ENCODE peak calls at places on chromosome 19, in ten cellular contexts. Z is cardiac muscle cell; N is suprapubic skin; O is H9; P is heart right ventricle; T is heart left ventricle; F is CD8-positive, alpha-beta T cell; K is substantia nigra; V is psoas muscle; I is right atrium auricular region. U is an unnamed sample.

GRCh38 chr19:49771674-49772139 is 4.9 kb downstream of the AP2A1 start:
- DNase-seq in Z (no peak), N (no peak), O (no peak), P (no peak), T (no peak), F (no peak), K (no peak), V (no peak), I (no peak), U (no peak)

GRCh38 chr19:58474291-58474996 is 1.7 kb upstream of the ZNF446 start:
- DNase-seq in Z (peak; percentile 39), N (no peak), O (no peak), P (no peak), T (no peak), F (no peak), K (no peak), V (no peak), I (no peak), U (no peak)

GRCh38 chr19:51887522-51888498 is at the start of gene ZNF577:
- DNase-seq in Z (peak; percentile 96), N (peak; percentile 92), O (peak; percentile 85), P (peak; percentile 96), T (peak; percentile 94), F (peak; percentile 77), K (peak; percentile 63), V (peak; percentile 93), I (peak; percentile 86), U (peak; percentile 93)

GRCh38 chr19:412356-413355 is 3.7 kb upstream of the C2CD4C start:
- DNase-seq in Z (no peak), N (peak; percentile 55), O (peak; percentile 70), P (no peak), T (peak; percentile 52), F (peak; percentile 5), K (no peak), V (peak; percentile 32), I (no peak), U (no peak)

GRCh38 chr19:32812571-32812970 is 57.0 kb downstream of the SLC7A9 start:
- DNase-seq in Z (no peak), N (no peak), O (no peak), P (no peak), T (no peak), F (no peak), K (no peak), V (no peak), I (no peak), U (no peak)

GRCh38 chr19:8922591-8922990 is 87.6 kb downstream of the MUC16 start:
- DNase-seq in Z (no peak), N (no peak), O (peak; percentile 68), P (no peak), T (no peak), F (no peak), K (no peak), V (no peak), I (no peak), U (no peak)

GRCh38 chr19:49106648-49107135 is 7.5 kb upstream of the LIN7B start:
- DNase-seq in Z (peak; percentile 54), N (no peak), O (peak; percentile 81), P (no peak), T (no peak), F (peak; percentile 67), K (no peak), V (peak; percentile 83), I (no peak), U (peak; percentile 44)

GRCh38 chr19:10231624-10232228 is 595 bp upstream of the S1PR2 start:
- DNase-seq in Z (no peak), N (no peak), O (no peak), P (no peak), T (no peak), F (no peak), K (no peak), V (no peak), I (no peak), U (no peak)

GRCh38 chr19:46915386-46915785 is 54.6 kb downstream of the ARHGAP35 start:
- DNase-seq in Z (peak; percentile 39), N (no peak), O (no peak), P (no peak), T (no peak), F (no peak), K (no peak), V (no peak), I (no peak), U (no peak)

GRCh38 chr19:19587776-19588175 is 30.7 kb downstream of the PBX4 start:
- DNase-seq in Z (no peak), N (no peak), O (no peak), P (no peak), T (no peak), F (no peak), K (no peak), V (no peak), I (no peak), U (peak; percentile 44)

GRCh38 chr19:16342002-16342715 is 17.5 kb downstream of the KLF2 start:
- DNase-seq in Z (peak; percentile 36), N (no peak), O (no peak), P (peak; percentile 68), T (no peak), F (peak; percentile 66), K (no peak), V (no peak), I (peak; percentile 63), U (peak; percentile 66)

GRCh38 chr19:3591876-3592613 is 6.8 kb downstream of the GIPC3 start:
- DNase-seq in Z (peak; percentile 40), N (no peak), O (no peak), P (no peak), T (no peak), F (no peak), K (no peak), V (no peak), I (no peak), U (no peak)

GRCh38 chr19:16456652-16457194 is 15.0 kb downstream of the EPS15L1 start:
- DNase-seq in Z (no peak), N (no peak), O (no peak), P (no peak), T (no peak), F (no peak), K (no peak), V (no peak), I (no peak), U (peak; percentile 80)

GRCh38 chr19:17468302-17469091 is 1.8 kb upstream of the SLC27A1 start:
- DNase-seq in Z (peak; percentile 40), N (no peak), O (no peak), P (peak; percentile 84), T (peak; percentile 83), F (no peak), K (no peak), V (peak; percentile 89), I (peak; percentile 80), U (peak; percentile 92)

GRCh38 chr19:517721-518136 is 10.4 kb downstream of the TPGS1 start:
- DNase-seq in Z (no peak), N (peak; percentile 67), O (no peak), P (no peak), T (no peak), F (no peak), K (no peak), V (peak; percentile 49), I (no peak), U (no peak)

GRCh38 chr19:47549341-47549768 is 23.6 kb downstream of the ZNF541 start:
- DNase-seq in Z (no peak), N (no peak), O (no peak), P (no peak), T (no peak), F (no peak), K (no peak), V (no peak), I (no peak), U (peak; percentile 87)

GRCh38 chr19:29836409-29836825 is 24.6 kb downstream of the CCNE1 start:
- DNase-seq in Z (no peak), N (no peak), O (no peak), P (no peak), T (no peak), F (no peak), K (no peak), V (peak; percentile 35), I (no peak), U (no peak)

GRCh38 chr19:18160792-18161690 is 8.1 kb downstream of the PIK3R2 start:
- DNase-seq in Z (peak; percentile 71), N (no peak), O (peak; percentile 76), P (no peak), T (peak; percentile 89), F (peak; percentile 69), K (peak; percentile 53), V (peak; percentile 88), I (no peak), U (peak; percentile 74)

GRCh38 chr19:4228765-4229178 is 551 bp upstream of the EBI3 start:
- DNase-seq in Z (no peak), N (no peak), O (no peak), P (no peak), T (no peak), F (no peak), K (no peak), V (no peak), I (no peak), U (no peak)

GRCh38 chr19:21851596-21852345 is 15.8 kb upstream of the ZNF43 start:
- DNase-seq in Z (peak; percentile 96), N (peak; percentile 98), O (peak; percentile 96), P (peak; percentile 97), T (peak; percentile 96), F (peak; percentile 90), K (peak; percentile 87), V (peak; percentile 94), I (peak; percentile 98), U (peak; percentile 98)
- H3K27ac ChIP-seq in Z (peak overlapping the region; percentile 96), N (peak overlapping the region; percentile 82), O (peak overlapping the region; percentile 30), P (peak overlapping the region; percentile 78), T (peak overlapping the region; percentile 82), F (peak overlapping the region; percentile 68), K (peak overlapping the region; percentile 59), V (peak overlapping the region; percentile 66), I (peak overlapping the region; percentile 78), U (peak overlapping the region; percentile 59)

GRCh38 chr19:42362891-42363440 is 27.1 kb downstream of the CNFN start:
- DNase-seq in Z (no peak), N (no peak), O (peak; percentile 10), P (no peak), T (peak; percentile 23), F (no peak), K (no peak), V (no peak), I (no peak), U (no peak)
- H3K27ac ChIP-seq in Z (no peak overlapping the region), N (no peak overlapping the region), O (no peak overlapping the region), P (no peak overlapping the region), T (no peak overlapping the region), F (no peak overlapping the region), K (no peak overlapping the region), V (no peak overlapping the region), I (no peak overlapping the region), U (no peak overlapping the region)

GRCh38 chr19:35133826-35134225 is 1.0 kb downstream of the LGI4 start:
- DNase-seq in Z (no peak), N (no peak), O (no peak), P (no peak), T (no peak), F (no peak), K (no peak), V (no peak), I (no peak), U (no peak)
- H3K27ac ChIP-seq in Z (peak overlapping the region; percentile 85), N (no peak overlapping the region), O (no peak overlapping the region), P (no peak overlapping the region), T (no peak overlapping the region), F (no peak overlapping the region), K (peak overlapping the region; percentile 92), V (peak overlapping the region; percentile 84), I (peak overlapping the region; percentile 81), U (no peak overlapping the region)

DNA sequence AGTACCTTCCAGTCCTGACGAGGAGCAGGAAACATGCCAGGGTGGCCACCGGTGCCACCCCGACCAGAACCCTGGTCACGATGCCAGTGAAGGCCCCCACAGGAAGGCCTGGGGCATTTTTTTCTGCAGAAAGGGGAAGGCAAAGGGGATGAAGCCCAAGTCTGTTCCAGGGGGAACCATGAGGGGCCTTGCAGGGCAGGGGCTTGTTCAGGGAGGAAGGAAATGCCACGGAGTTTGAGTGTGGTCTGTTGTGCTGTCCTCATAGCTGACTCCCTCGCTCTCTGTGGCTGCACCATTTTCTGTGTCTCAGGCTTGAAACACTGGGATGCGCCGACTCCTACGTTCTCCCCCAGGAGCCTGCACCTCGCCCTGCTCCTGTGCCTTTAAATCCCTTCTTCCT is 27.5 kb upstream of the CEACAM1 start:
- DNase-seq in Z (no peak), N (no peak), O (peak; percentile 19), P (no peak), T (no peak), F (no peak), K (no peak), V (no peak), I (peak; percentile 23), U (no peak)
- H3K27ac ChIP-seq in Z (no peak overlapping the region), N (no peak overlapping the region), O (no peak overlapping the region), P (no peak overlapping the region), T (no peak overlapping the region), F (no peak overlapping the region), K (no peak overlapping the region), V (no peak overlapping the region), I (no peak overlapping the region), U (no peak overlapping the region)